ENCODE peak calls at places on chromosomes 2 and 18, in six cellular contexts. M, D, P, T, R and U are unnamed samples.

GRCh38 chr2:217902281-217903141 is 100.3 kb downstream of the TNS1 start:
- DNase-seq in P (no peak), D (no peak), R (no peak), T (no peak), M (peak; percentile 71), U (no peak)

GRCh38 chr2:68052717-68053422 is 9.9 kb downstream of the C1D start:
- DNase-seq in T (no peak), P (no peak), M (no peak), D (no peak), R (no peak), U (no peak)

GRCh38 chr2:2026252-2026831 is 282.0 kb upstream of the PXDN start:
- DNase-seq in D (peak; percentile 92), P (no peak), M (no peak), R (no peak), T (no peak), U (no peak)

GRCh38 chr18:34297287-34297686 is 72.6 kb upstream of the NOL4 start:
- DNase-seq in T (no peak), R (no peak), M (no peak), P (no peak), D (no peak), U (no peak)

GRCh38 chr2:239120664-239121063 is 272.8 kb downstream of the TWIST2 start:
- DNase-seq in M (no peak), R (no peak), D (no peak), T (no peak), P (no peak), U (no peak)

GRCh38 chr2:38274286-38275276 is 102.5 kb downstream of the ATL2 start:
- DNase-seq in R (peak; percentile 41), M (no peak), D (no peak), P (peak; percentile 4), T (peak; percentile 23), U (peak; percentile 65)

GRCh38 chr2:105125920-105126319 is 88.1 kb downstream of the MRPS9 start:
- DNase-seq in M (no peak), R (no peak), P (no peak), T (no peak), D (no peak), U (no peak)

GRCh38 chr18:3721771-3722661 is 272.0 kb downstream of the TGIF1 start:
- DNase-seq in T (no peak), M (no peak), R (peak; percentile 97), D (no peak), P (no peak), U (no peak)

GRCh38 chr2:7430869-7431641 is 513.8 kb downstream of the RNF144A start:
- DNase-seq in M (no peak), T (peak; percentile 75), P (no peak), R (peak; percentile 34), D (no peak), U (peak; percentile 64)

GRCh38 chr2:190214434-190215194 is 105.0 kb downstream of the HIBCH start:
- DNase-seq in R (no peak), M (no peak), D (no peak), T (no peak), P (no peak), U (no peak)

GRCh38 chr2:5539281-5540211 is 152.6 kb upstream of the SOX11 start:
- DNase-seq in R (no peak), P (no peak), M (no peak), D (no peak), T (no peak), U (no peak)

GRCh38 chr2:21118302-21118920 is 5.4 kb upstream of the TDRD15 start:
- DNase-seq in T (peak; percentile 20), D (no peak), M (no peak), P (no peak), R (no peak), U (peak; percentile 32)

GRCh38 chr2:199207011-199207410 is 250.7 kb downstream of the SATB2 start:
- DNase-seq in T (no peak), R (no peak), M (no peak), D (no peak), P (no peak), U (no peak)

GRCh38 chr2:240732911-240733622 is 41.4 kb downstream of the AQP12A start:
- DNase-seq in M (no peak), T (no peak), D (no peak), P (no peak), R (no peak), U (peak; percentile 33)

GRCh38 chr2:210399440-210400041 is 77.0 kb downstream of the LANCL1 start:
- DNase-seq in R (no peak), D (no peak), P (no peak), T (no peak), M (no peak), U (peak; percentile 5)

GRCh38 chr18:50973367-50974126 is 5.7 kb downstream of the ELAC1 start:
- DNase-seq in R (no peak), M (no peak), D (no peak), T (no peak), P (no peak), U (no peak)

GRCh38 chr2:10432315-10433181 is 15.6 kb downstream of the ODC1 start:
- DNase-seq in M (no peak), P (no peak), D (peak; percentile 82), T (no peak), R (no peak), U (no peak)

GRCh38 chr2:233386382-233387041 is 32.2 kb downstream of the DGKD start:
- DNase-seq in R (no peak), M (no peak), P (no peak), D (no peak), T (no peak), U (no peak)

GRCh38 chr2:85761512-85761944 is 7.7 kb downstream of the ATOH8 start:
- DNase-seq in D (no peak), R (no peak), P (no peak), T (no peak), M (no peak), U (no peak)

GRCh38 chr2:189641565-189641964 is 19.7 kb upstream of the ASNSD1 start:
- DNase-seq in D (no peak), P (no peak), T (no peak), M (no peak), R (no peak), U (no peak)

GRCh38 chr18:59057969-59058368 is 81.7 kb upstream of the SEC11C start:
- DNase-seq in D (no peak), M (no peak), T (no peak), P (no peak), R (no peak), U (no peak)

GRCh38 chr2:120863661-120864320 is 128.1 kb downstream of the GLI2 start:
- DNase-seq in P (no peak), D (peak; percentile 68), T (no peak), M (no peak), R (no peak), U (no peak)

GRCh38 chr2:152240559-152241231 is 65.1 kb upstream of the STAM2 start:
- DNase-seq in R (no peak), P (no peak), D (no peak), M (no peak), T (no peak), U (no peak)

GRCh38 chr18:48068916-48069445 is 138.5 kb upstream of the SMAD2 start:
- DNase-seq in D (no peak), M (no peak), R (no peak), T (no peak), P (no peak), U (no peak)

GRCh38 chr2:85997016-85997970 is 108.4 kb downstream of the POLR1A start:
- DNase-seq in M (no peak), R (no peak), D (peak; percentile 37), P (no peak), T (no peak), U (no peak)